ENCODE peak calls at places on chromosome 12, in ten cellular contexts. Y, W, D, H, X, A, B, C, N and J are unnamed samples.

GRCh38 chr12:12744556-12745305 is 27.6 kb downstream of the CDKN1B start:
- DNase-seq in Y (no peak), W (no peak), D (no peak), H (no peak), X (no peak), A (no peak), B (no peak), C (no peak), N (no peak), J (no peak)

GRCh38 chr12:24562761-24563392 is 386.0 kb downstream of the BCAT1 start:
- DNase-seq in Y (peak), W (peak), D (peak), H (no peak), X (no peak), A (peak), B (peak), C (peak), N (no peak), J (peak)

GRCh38 chr12:49489720-49490119 is 49.1 kb upstream of the KCNH3 start:
- DNase-seq in Y (no peak), W (peak), D (no peak), H (no peak), X (no peak), A (no peak), B (peak), C (no peak), N (no peak), J (no peak)

GRCh38 chr12:24231298-24231697 is 281.8 kb upstream of the SOX5 start:
- DNase-seq in Y (no peak), W (no peak), D (no peak), H (no peak), X (no peak), A (no peak), B (no peak), C (no peak), N (no peak), J (no peak)

GRCh38 chr12:127923501-127923900 is 343.5 kb upstream of the TMEM132C start:
- DNase-seq in Y (no peak), W (no peak), D (no peak), H (no peak), X (no peak), A (no peak), B (no peak), C (no peak), N (no peak), J (no peak)

GRCh38 chr12:39620664-39621658 is 1.4 kb upstream of the ABCD2 start:
- DNase-seq in Y (no peak), W (no peak), D (no peak), H (no peak), X (peak), A (no peak), B (peak), C (no peak), N (no peak), J (peak)

GRCh38 chr12:38586652-38587219 is 270.2 kb downstream of the ALG10B start:
- DNase-seq in Y (no peak), W (peak), D (no peak), H (no peak), X (no peak), A (no peak), B (peak), C (no peak), N (no peak), J (no peak)

GRCh38 chr12:40515041-40515825 is 177.0 kb upstream of the CNTN1 start:
- DNase-seq in Y (no peak), W (no peak), D (no peak), H (peak), X (no peak), A (no peak), B (peak), C (no peak), N (no peak), J (peak)

GRCh38 chr12:57479376-57480115 is at the start of gene ARHGAP9:
- DNase-seq in Y (no peak), W (no peak), D (no peak), H (no peak), X (peak), A (no peak), B (no peak), C (no peak), N (no peak), J (peak)

GRCh38 chr12:93676408-93677194 is 574 bp upstream of the CRADD start:
- DNase-seq in Y (no peak), W (no peak), D (no peak), H (no peak), X (no peak), A (no peak), B (no peak), C (no peak), N (no peak), J (no peak)

GRCh38 chr12:91982946-91983345 is 162.7 kb downstream of the BTG1 start:
- DNase-seq in Y (no peak), W (peak), D (no peak), H (no peak), X (no peak), A (no peak), B (no peak), C (no peak), N (no peak), J (no peak)

GRCh38 chr12:2535583-2536187 is 259.1 kb upstream of the FKBP4 start:
- DNase-seq in Y (no peak), W (peak), D (no peak), H (no peak), X (no peak), A (no peak), B (no peak), C (no peak), N (no peak), J (no peak)

GRCh38 chr12:118035194-118036041 is 18.9 kb downstream of the RFC5 start:
- DNase-seq in Y (no peak), W (peak), D (no peak), H (no peak), X (no peak), A (no peak), B (peak), C (no peak), N (no peak), J (peak)

GRCh38 chr12:131098178-131098981 is 144.7 kb downstream of the ADGRD1 start:
- DNase-seq in Y (peak), W (no peak), D (peak), H (no peak), X (no peak), A (peak), B (no peak), C (no peak), N (no peak), J (no peak)

GRCh38 chr12:41436076-41436475 is 248.0 kb downstream of the PDZRN4 start:
- DNase-seq in Y (no peak), W (no peak), D (no peak), H (no peak), X (no peak), A (no peak), B (no peak), C (no peak), N (no peak), J (no peak)

GRCh38 chr12:32159925-32160324 is 53.3 kb downstream of the BICD1 start:
- DNase-seq in Y (no peak), W (no peak), D (no peak), H (no peak), X (no peak), A (no peak), B (peak), C (no peak), N (no peak), J (no peak)

GRCh38 chr12:118328486-118329340 is 44.0 kb downstream of the TAOK3 start:
- DNase-seq in Y (no peak), W (no peak), D (no peak), H (no peak), X (no peak), A (no peak), B (no peak), C (no peak), N (no peak), J (no peak)

GRCh38 chr12:115468087-115468510 is 784.1 kb upstream of the TBX3 start:
- DNase-seq in Y (no peak), W (peak), D (no peak), H (no peak), X (no peak), A (no peak), B (peak), C (no peak), N (peak), J (no peak)

GRCh38 chr12:12779529-12779928 is 5.9 kb upstream of the APOLD1 start:
- DNase-seq in Y (no peak), W (peak), D (no peak), H (no peak), X (no peak), A (no peak), B (peak), C (no peak), N (no peak), J (no peak)

GRCh38 chr12:109134186-109134917 is 18.0 kb downstream of the ACACB start:
- DNase-seq in Y (peak), W (peak), D (no peak), H (no peak), X (no peak), A (peak), B (peak), C (peak), N (peak), J (peak)

GRCh38 chr12:49014547-49014946 is 4.0 kb downstream of the PRKAG1 start:
- DNase-seq in Y (no peak), W (peak), D (no peak), H (no peak), X (no peak), A (no peak), B (peak), C (no peak), N (no peak), J (no peak)

GRCh38 chr12:6016756-6017155 is 71.7 kb upstream of the ANO2 start:
- DNase-seq in Y (no peak), W (no peak), D (no peak), H (no peak), X (no peak), A (no peak), B (no peak), C (no peak), N (no peak), J (no peak)

GRCh38 chr12:111870216-111870615 is 28.2 kb downstream of the MAPKAPK5 start:
- DNase-seq in Y (no peak), W (no peak), D (no peak), H (no peak), X (no peak), A (no peak), B (no peak), C (no peak), N (no peak), J (no peak)

GRCh38 chr12:104864668-104865067 is 93.4 kb downstream of the SLC41A2 start:
- DNase-seq in Y (no peak), W (no peak), D (no peak), H (no peak), X (no peak), A (no peak), B (peak), C (no peak), N (no peak), J (no peak)

GRCh38 chr12:75509621-75510020 is 1.8 kb downstream of the KRR1 start:
- DNase-seq in Y (no peak), W (no peak), D (no peak), H (no peak), X (no peak), A (no peak), B (no peak), C (no peak), N (no peak), J (no peak)

GRCh38 chr12:75508159-75508558 is 3.2 kb downstream of the KRR1 start:
- DNase-seq in Y (no peak), W (peak), D (no peak), H (no peak), X (no peak), A (no peak), B (no peak), C (no peak), N (no peak), J (no peak)

GRCh38 chr12:75505706-75506312 is 5.6 kb downstream of the KRR1 start:
- DNase-seq in Y (no peak), W (peak), D (no peak), H (no peak), X (peak), A (no peak), B (peak), C (no peak), N (no peak), J (no peak)

GRCh38 chr12:75511116-75512048 is at the start of gene KRR1:
- DNase-seq in Y (peak), W (peak), D (peak), H (peak), X (peak), A (peak), B (peak), C (peak), N (peak), J (peak)
- TF ChIP-seq CTCF in Y (no peak), W (no peak), D (peak), H (peak), X (no peak), A (no peak), B (no peak), C (no peak), N (no peak), J (no peak)

GRCh38 chr12:65603428-65604351 is 220.6 kb upstream of the HMGA2 start:
- DNase-seq in Y (no peak), W (peak), D (peak), H (no peak), X (no peak), A (no peak), B (peak), C (peak), N (peak), J (no peak)

GRCh38 chr12:65606008-65606766 is 218.1 kb upstream of the HMGA2 start:
- DNase-seq in Y (no peak), W (no peak), D (no peak), H (no peak), X (no peak), A (no peak), B (no peak), C (no peak), N (no peak), J (no peak)

GRCh38 chr12:65602191-65602578 is 222.1 kb upstream of the HMGA2 start:
- DNase-seq in Y (no peak), W (peak), D (no peak), H (no peak), X (no peak), A (no peak), B (peak), C (no peak), N (no peak), J (no peak)

GRCh38 chr12:65605019-65605418 is 219.3 kb upstream of the HMGA2 start:
- DNase-seq in Y (no peak), W (peak), D (no peak), H (no peak), X (no peak), A (no peak), B (peak), C (no peak), N (no peak), J (no peak)

DNA sequence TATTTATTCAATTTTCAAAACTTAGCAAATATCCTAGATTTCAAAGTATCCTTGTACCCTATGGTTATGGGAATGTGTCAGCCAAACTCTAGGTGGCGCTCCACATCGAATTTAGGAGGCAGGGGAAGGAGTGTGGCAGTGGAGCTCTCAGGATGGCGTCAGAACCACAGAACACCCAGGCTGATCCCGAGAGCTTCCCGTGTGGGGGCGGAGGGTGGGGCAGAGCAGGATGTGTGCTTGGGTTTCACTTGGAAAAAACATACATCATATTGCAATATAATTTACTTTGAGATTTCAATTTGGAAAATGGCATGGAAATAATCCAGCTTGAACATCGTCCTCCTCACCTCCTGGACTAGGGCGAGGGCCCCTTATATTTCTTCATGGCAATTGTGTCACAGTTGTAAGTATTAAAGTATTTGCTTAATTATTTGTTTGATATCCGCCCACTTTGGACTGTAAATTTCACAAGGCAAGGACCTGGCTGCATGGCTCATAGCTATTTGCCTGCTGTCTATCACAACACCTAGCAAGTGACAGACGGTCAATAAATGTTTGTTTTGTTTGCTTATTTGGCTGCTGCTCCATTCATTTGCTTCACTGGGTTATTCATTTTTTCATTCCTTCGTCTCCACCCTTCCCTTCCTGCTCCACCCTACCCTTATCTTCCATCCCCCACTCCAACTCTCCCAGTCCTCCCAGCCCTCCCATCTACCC is 221.5 kb upstream of the HMGA2 start:
- DNase-seq in Y (peak), W (peak), D (peak), H (peak), X (peak), A (peak), B (peak), C (peak), N (peak), J (peak)
- TF ChIP-seq CTCF in Y (peak), W (peak), D (peak), H (peak), X (peak), A (peak), B (peak), C (peak), N (peak), J (peak)

DNA sequence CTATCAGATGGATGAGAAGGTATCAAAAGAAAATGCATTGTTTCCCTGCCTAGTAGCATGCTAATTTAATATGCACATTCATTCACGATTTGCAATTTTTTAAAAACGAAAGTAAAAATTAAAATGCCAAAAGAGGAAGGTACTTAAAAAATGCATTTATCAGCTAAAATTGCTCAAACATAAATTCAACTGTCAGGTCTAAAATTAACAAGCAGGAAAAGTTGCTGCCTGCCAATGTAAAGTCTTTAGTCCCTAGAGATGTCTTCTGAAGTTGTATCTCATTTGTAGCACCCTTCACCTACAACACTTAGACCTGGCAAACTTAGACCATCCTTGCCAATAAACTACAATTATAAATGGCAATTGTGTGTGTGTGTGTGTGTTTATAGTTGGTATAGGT is 7.8 kb downstream of the ATF7 start:
- DNase-seq in Y (no peak), W (no peak), D (no peak), H (no peak), X (peak), A (no peak), B (no peak), C (no peak), N (no peak), J (no peak)
- TF ChIP-seq CTCF in Y (no peak), W (no peak), D (no peak), H (no peak), X (no peak), A (no peak), B (no peak), C (no peak), N (no peak), J (no peak)

GRCh38 chr12:7322599-7322998 is 18.7 kb downstream of the ACSM4 start:
- DNase-seq in Y (no peak), W (no peak), D (no peak), H (no peak), X (no peak), A (no peak), B (no peak), C (no peak), N (no peak), J (no peak)

GRCh38 chr12:7324176-7324575 is 20.3 kb downstream of the ACSM4 start:
- DNase-seq in Y (no peak), W (no peak), D (no peak), H (no peak), X (no peak), A (no peak), B (no peak), C (no peak), N (no peak), J (no peak)

GRCh38 chr12:7327913-7328312 is 24.0 kb downstream of the ACSM4 start:
- DNase-seq in Y (no peak), W (peak), D (no peak), H (no peak), X (no peak), A (no peak), B (no peak), C (no peak), N (no peak), J (no peak)
- TF ChIP-seq CTCF in Y (no peak), W (peak), D (no peak), H (no peak), X (no peak), A (no peak), B (no peak), C (no peak), N (no peak), J (no peak)

DNA sequence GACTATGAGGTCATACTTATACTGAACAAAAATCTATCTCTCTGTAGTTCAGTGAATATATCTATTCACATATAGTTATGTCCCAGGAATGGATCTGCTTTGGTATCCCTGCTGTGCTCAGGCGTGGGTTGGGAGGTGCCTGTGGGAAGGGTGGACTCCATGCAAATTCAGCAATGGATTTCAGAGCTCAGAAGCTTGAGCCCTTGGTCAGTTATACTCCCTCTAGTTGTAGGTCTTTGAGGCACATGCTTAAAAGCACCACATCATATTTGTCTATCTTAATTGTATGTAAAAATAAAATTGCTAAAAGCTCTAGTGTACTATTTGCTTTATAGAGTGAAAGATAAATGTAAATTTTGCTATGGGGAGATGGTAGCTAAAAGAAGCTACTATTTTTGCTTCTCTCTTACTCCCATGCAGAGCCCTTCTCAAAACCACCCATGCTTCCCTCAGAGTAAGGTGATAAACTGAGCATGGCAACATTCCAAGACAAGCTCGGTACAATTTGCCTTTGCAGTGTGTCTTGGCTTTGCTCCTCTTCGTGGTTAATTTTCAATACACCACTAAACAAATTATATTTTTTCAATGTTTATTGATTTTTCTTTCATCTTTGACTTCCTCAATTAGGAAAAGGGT is 54.9 kb downstream of the SLC16A7 start:
- DNase-seq in Y (no peak), W (peak), D (no peak), H (no peak), X (no peak), A (no peak), B (peak), C (no peak), N (no peak), J (no peak)
- TF ChIP-seq CTCF in Y (no peak), W (peak), D (no peak), H (no peak), X (no peak), A (no peak), B (peak), C (no peak), N (no peak), J (no peak)

GRCh38 chr12:29241821-29242591 is 92.9 kb downstream of the FAR2 start:
- DNase-seq in Y (no peak), W (peak), D (peak), H (no peak), X (no peak), A (no peak), B (peak), C (no peak), N (peak), J (peak)
- TF ChIP-seq CTCF in Y (no peak), W (peak), D (no peak), H (no peak), X (no peak), A (no peak), B (peak), C (no peak), N (no peak), J (no peak)

GRCh38 chr12:76426160-76426559 is 77.9 kb upstream of the BBS10 start:
- DNase-seq in Y (no peak), W (no peak), D (no peak), H (no peak), X (no peak), A (no peak), B (no peak), C (no peak), N (no peak), J (no peak)
- TF ChIP-seq CTCF in Y (no peak), W (no peak), D (no peak), H (no peak), X (no peak), A (no peak), B (no peak), C (no peak), N (no peak), J (no peak)

GRCh38 chr12:20194171-20194570 is 174.2 kb upstream of the PDE3A start:
- DNase-seq in Y (no peak), W (peak), D (no peak), H (no peak), X (no peak), A (no peak), B (peak), C (no peak), N (no peak), J (no peak)
- TF ChIP-seq CTCF in Y (no peak), W (peak), D (peak), H (no peak), X (no peak), A (no peak), B (peak), C (no peak), N (no peak), J (no peak)

GRCh38 chr12:19778822-19779221 is 339.5 kb downstream of the AEBP2 start:
- DNase-seq in Y (no peak), W (no peak), D (no peak), H (no peak), X (no peak), A (no peak), B (peak), C (no peak), N (no peak), J (no peak)
- TF ChIP-seq CTCF in Y (no peak), W (peak), D (no peak), H (no peak), X (no peak), A (no peak), B (no peak), C (no peak), N (no peak), J (no peak)